ENCODE peak calls at places on chromosomes 7 and 10, in seven cellular contexts. O is lower leg skin, A is IMR-90, X is H1, U is right lobe of liver, R is tibial nerve, Z is endothelial cell of umbilical vein. J is an unnamed sample.

GRCh38 chr7:93758621-93759020 is 131.9 kb downstream of the TFPI2 start:
- DNase-seq in R (no peak), A (no peak), X (no peak), U (no peak), O (no peak), Z (no peak), J (no peak)

GRCh38 chr10:115593060-115593459 is 499.9 kb downstream of the ATRNL1 start:
- DNase-seq in Z (no peak), X (no peak), O (no peak), R (no peak), A (no peak), U (no peak), J (no peak)

GRCh38 chr7:369981-370621 is 80.1 kb downstream of the FOXL3 start:
- DNase-seq in Z (no peak), X (no peak), U (peak; percentile 65), O (no peak), A (no peak), R (no peak), J (no peak)

GRCh38 chr10:59901481-59901880 is 4.9 kb downstream of the CCDC6 start:
- DNase-seq in U (no peak), A (no peak), Z (no peak), X (no peak), R (no peak), O (no peak), J (no peak)

GRCh38 chr10:35058134-35058533 is 32.0 kb downstream of the CUL2 start:
- DNase-seq in U (no peak), R (no peak), O (no peak), X (no peak), A (peak; percentile 94), Z (peak; percentile 85), J (no peak)

GRCh38 chr7:64882341-64883112 is 20.5 kb upstream of the ZNF273 start:
- DNase-seq in O (peak; percentile 54), Z (peak; percentile 31), A (no peak), X (peak; percentile 46), U (no peak), R (peak; percentile 49), J (peak; percentile 70)

GRCh38 chr10:89954787-89955566 is 253.6 kb downstream of the KIF20B start:
- DNase-seq in A (no peak), U (no peak), X (no peak), Z (peak; percentile 4), R (no peak), O (no peak), J (no peak)

GRCh38 chr7:125427676-125428075 is 498.1 kb upstream of the POT1 start:
- DNase-seq in O (no peak), U (no peak), A (no peak), R (no peak), Z (no peak), X (no peak), J (no peak)

GRCh38 chr10:110420401-110421193 is 77.1 kb upstream of the DUSP5 start:
- DNase-seq in A (peak; percentile 61), O (no peak), X (no peak), U (no peak), Z (peak; percentile 81), R (no peak), J (no peak)

GRCh38 chr7:149599636-149600206 is 102.1 kb upstream of the ZNF746 start:
- DNase-seq in X (no peak), O (no peak), A (no peak), Z (no peak), R (no peak), U (no peak), J (no peak)

GRCh38 chr7:47194516-47194915 is 387.4 kb downstream of the TNS3 start:
- DNase-seq in R (no peak), O (no peak), A (no peak), U (no peak), X (no peak), Z (no peak), J (peak; percentile 13)

GRCh38 chr7:158774916-158775315 is 54.4 kb downstream of the ESYT2 start:
- DNase-seq in X (no peak), U (no peak), R (no peak), A (peak; percentile 39), O (no peak), Z (no peak), J (no peak)

GRCh38 chr7:94449151-94449725 is 54.5 kb downstream of the COL1A2 start:
- DNase-seq in R (no peak), X (no peak), U (no peak), Z (peak; percentile 51), A (peak; percentile 55), O (no peak), J (no peak)

DNA sequence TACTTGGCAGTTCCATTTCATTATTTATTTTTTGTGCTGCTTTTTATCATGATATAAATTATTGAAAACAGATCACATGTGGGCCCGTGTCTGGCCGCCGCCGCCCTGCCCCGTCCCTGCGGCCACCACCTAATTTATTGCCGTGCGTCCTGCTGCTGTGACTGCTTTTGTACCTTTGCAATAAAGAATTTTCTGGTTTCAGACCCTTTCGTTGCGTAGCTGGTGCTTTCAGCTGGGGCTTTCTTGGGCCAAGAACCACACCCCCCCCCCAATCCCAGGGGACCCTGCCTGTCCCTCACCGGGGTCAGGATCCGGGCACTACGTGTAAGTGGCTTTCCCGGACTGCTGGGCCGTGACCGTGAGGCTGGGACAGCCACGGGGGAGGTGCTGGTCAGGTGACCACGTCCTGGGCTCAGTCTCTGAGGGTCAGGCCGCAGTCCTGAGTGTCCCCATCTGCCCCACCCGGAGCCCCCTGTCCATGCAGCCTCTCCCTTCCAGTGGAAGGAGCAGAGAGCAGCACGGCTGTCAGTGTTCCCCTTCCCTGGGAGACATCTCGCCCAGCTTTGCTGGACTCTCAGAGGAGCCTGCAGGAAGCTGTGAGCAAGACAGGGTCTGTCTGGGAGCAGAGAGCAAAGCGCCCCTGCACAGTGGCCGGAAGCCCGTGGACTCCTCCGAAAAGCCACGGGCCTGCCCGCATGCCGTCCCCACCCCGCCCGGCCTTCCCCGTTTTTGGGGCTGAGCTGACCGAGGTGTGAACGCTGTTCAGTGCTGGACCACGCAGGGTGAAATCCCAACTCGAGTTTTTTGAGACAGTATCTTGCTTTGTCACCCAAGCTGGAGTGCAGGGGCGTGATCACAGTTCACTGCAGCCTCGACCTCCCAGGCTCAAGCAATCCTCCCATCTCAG is 12.6 kb downstream of the MAFK start:
- DNase-seq in O (no peak), R (no peak), A (no peak), X (no peak), U (no peak), Z (no peak), J (no peak)
- TF ChIP-seq POLR2A in O (no peak), R (no peak), A (peak; percentile 52), X (no peak), U (no peak), Z (no peak), J (no peak)

GRCh38 chr10:70376436-70377378 is 5.7 kb downstream of the LRRC20 start:
- DNase-seq in A (no peak), O (no peak), Z (peak; percentile 41), U (no peak), R (no peak), X (no peak), J (no peak)

GRCh38 chr10:70370766-70371165 is 11.7 kb downstream of the LRRC20 start:
- DNase-seq in O (no peak), U (no peak), A (no peak), R (no peak), X (no peak), Z (no peak), J (no peak)

GRCh38 chr10:70378122-70378521 is 4.3 kb downstream of the LRRC20 start:
- DNase-seq in U (no peak), O (no peak), Z (peak; percentile 59), X (no peak), A (peak; percentile 95), R (no peak), J (peak; percentile 20)

GRCh38 chr10:70371846-70372245 is 10.6 kb downstream of the LRRC20 start:
- DNase-seq in R (no peak), Z (no peak), O (no peak), A (no peak), U (no peak), X (no peak), J (no peak)

DNA sequence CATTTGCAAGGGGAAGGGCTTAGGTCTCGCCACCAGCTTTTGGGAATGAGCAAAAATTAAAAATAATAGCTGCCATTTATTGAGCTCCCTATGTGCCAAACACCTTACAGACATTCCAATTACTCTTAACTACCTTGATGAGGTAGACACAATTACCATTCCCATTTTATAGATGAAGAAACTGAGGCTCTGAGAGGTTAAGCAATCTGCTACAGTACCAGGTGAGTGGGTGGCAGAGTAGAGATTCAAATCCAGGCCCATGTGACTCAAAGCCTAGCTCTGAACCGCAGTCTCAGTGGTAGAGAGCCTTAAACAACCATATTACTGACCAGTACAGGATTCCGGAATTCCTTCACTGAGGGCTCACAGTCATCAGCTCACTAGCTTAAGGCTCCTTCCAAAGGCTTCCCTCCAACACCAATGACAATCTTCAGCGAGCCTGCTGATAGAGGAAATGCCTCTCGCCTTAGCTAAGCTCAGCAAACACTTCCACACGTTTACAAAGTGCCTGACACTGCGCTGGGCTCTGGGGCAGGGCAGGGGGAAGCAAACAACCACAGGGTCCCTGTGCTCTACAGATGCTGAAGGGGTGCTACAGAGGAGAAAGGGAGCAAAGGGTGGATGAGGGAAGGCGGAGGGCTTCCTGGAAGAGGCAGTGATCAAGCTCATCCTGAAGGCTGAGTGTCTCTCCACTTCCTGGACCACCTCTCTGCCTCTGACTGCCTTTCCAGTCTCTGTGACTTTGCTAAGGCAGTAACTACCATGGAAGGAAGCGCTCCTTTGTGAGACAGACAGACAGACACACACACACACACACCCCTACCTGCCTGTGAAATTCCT is 7.4 kb downstream of the LRRC20 start:
- DNase-seq in U (no peak), Z (peak; percentile 20), X (no peak), A (peak; percentile 51), R (no peak), O (no peak), J (no peak)
- H3K4me3 ChIP-seq in U (no peak overlapping the region), Z (no peak overlapping the region), X (no peak overlapping the region), A (no peak overlapping the region), R (no peak overlapping the region), O (no peak overlapping the region), J (no peak overlapping the region)

GRCh38 chr10:84391326-84391725 is 62.9 kb downstream of the CCSER2 start:
- DNase-seq in O (no peak), U (no peak), X (no peak), R (no peak), Z (no peak), A (peak; percentile 10), J (no peak)

GRCh38 chr10:84395581-84395980 is 67.2 kb downstream of the CCSER2 start:
- DNase-seq in U (no peak), X (no peak), A (no peak), Z (no peak), O (no peak), R (no peak), J (no peak)

GRCh38 chr10:84388148-84388547 is 59.8 kb downstream of the CCSER2 start:
- DNase-seq in R (no peak), O (no peak), U (no peak), Z (no peak), A (no peak), X (no peak), J (no peak)

GRCh38 chr10:84390364-84390763 is 62.0 kb downstream of the CCSER2 start:
- DNase-seq in U (no peak), X (no peak), O (no peak), R (no peak), Z (no peak), A (no peak), J (no peak)
- TF ChIP-seq POLR2A in U (no peak), X (no peak), O (no peak), R (no peak), Z (no peak), A (no peak), J (no peak)

DNA sequence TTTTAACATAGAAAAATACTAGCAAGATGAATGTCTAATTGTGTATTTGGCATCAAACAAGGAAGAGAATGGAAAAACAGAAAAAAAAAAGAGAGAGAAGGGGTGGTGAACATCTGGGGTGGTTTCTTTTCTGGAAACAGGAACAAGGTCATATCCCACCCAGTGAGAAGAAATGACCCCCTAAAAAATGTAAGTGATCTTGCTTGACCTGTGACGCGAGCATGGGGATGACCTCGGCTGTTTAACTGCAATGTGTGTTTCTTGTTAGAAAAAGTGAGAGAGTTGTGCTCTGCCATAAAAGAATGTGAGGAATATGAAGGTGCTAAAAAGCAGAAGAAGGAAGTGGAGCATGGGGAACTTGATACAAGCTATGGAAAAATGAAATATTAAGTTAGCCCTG is 258.5 kb downstream of the AGMO start:
- DNase-seq in R (no peak), O (no peak), Z (no peak), X (no peak), A (no peak), U (no peak), J (no peak)
- H3K4me3 ChIP-seq in R (no peak overlapping the region), O (no peak overlapping the region), Z (no peak overlapping the region), X (no peak overlapping the region), A (no peak overlapping the region), U (no peak overlapping the region), J (no peak overlapping the region)